ENCODE peak calls at places on chromosomes 3 and 15, in eight cellular contexts. W is suprapubic skin, N is adrenal gland, Z is testis, G is ovary, A is tibial nerve, S is esophagus squamous epithelium, E is uterus. H is an unnamed sample.

GRCh38 chr15:73176579-73176978 is 124.3 kb downstream of the NEO1 start:
- DNase-seq in E (no peak), S (no peak), N (no peak), W (no peak), Z (no peak), A (no peak), G (no peak), H (no peak)

GRCh38 chr15:52673734-52674133 is 5.5 kb downstream of the ATOSA start:
- DNase-seq in A (no peak), G (no peak), W (no peak), E (no peak), N (no peak), S (no peak), Z (no peak), H (no peak)

GRCh38 chr3:40718209-40718608 is 193.4 kb downstream of the ZNF621 start:
- DNase-seq in W (no peak), S (no peak), Z (no peak), E (no peak), G (no peak), A (no peak), N (no peak), H (peak; percentile 33)

GRCh38 chr3:48855681-48856447 is 8.2 kb upstream of the PRKAR2A start:
- DNase-seq in G (no peak), S (no peak), W (no peak), A (no peak), N (no peak), E (no peak), Z (no peak), H (peak; percentile 12)

GRCh38 chr3:184255291-184256039 is 5.9 kb downstream of the CAMK2N2 start:
- DNase-seq in A (no peak), W (no peak), S (no peak), G (no peak), N (no peak), E (no peak), Z (no peak), H (no peak)

GRCh38 chr3:123793425-123793824 is 90.7 kb downstream of the MYLK start:
- DNase-seq in G (no peak), Z (no peak), W (no peak), S (no peak), E (no peak), A (no peak), N (no peak), H (no peak)

GRCh38 chr3:16315623-16316022 is 50.6 kb downstream of the OXNAD1 start:
- DNase-seq in A (no peak), N (no peak), S (no peak), Z (no peak), E (no peak), G (no peak), W (no peak), H (no peak)

GRCh38 chr15:58793862-58794261 is 22.8 kb downstream of the MINDY2 start:
- DNase-seq in E (no peak), N (no peak), Z (no peak), W (no peak), A (no peak), S (no peak), G (no peak), H (no peak)

GRCh38 chr3:65439641-65440040 is 599.1 kb downstream of the MAGI1 start:
- DNase-seq in N (peak; percentile 51), G (peak; percentile 9), S (no peak), A (peak; percentile 39), E (peak; percentile 20), Z (peak; percentile 62), W (no peak), H (no peak)

GRCh38 chr3:127676921-127677351 is 4.2 kb downstream of the ABTB1 start:
- DNase-seq in W (peak; percentile 67), A (no peak), N (peak; percentile 9), G (no peak), E (peak; percentile 11), Z (no peak), S (no peak), H (peak; percentile 47)

GRCh38 chr3:46629571-46630517 is 17.5 kb downstream of the FAM240A start:
- DNase-seq in G (peak; percentile 81), S (no peak), A (peak; percentile 57), W (peak; percentile 88), E (peak; percentile 82), Z (peak; percentile 78), N (peak; percentile 73), H (peak; percentile 73)

GRCh38 chr3:41768363-41768762 is 193.5 kb downstream of the ULK4 start:
- DNase-seq in S (no peak), W (no peak), G (no peak), A (no peak), E (no peak), N (no peak), Z (no peak), H (no peak)

GRCh38 chr3:49872801-49873281 is 3.1 kb upstream of the CAMKV start:
- DNase-seq in Z (no peak), W (no peak), E (no peak), A (no peak), G (no peak), N (no peak), S (no peak), H (no peak)

GRCh38 chr15:87349181-87349580 is 907.4 kb downstream of the NTRK3 start:
- DNase-seq in A (no peak), N (no peak), Z (no peak), E (no peak), S (no peak), W (no peak), G (no peak), H (no peak)

GRCh38 chr3:146972726-146973125 is 367.6 kb upstream of the PLSCR5 start:
- DNase-seq in Z (no peak), E (no peak), N (no peak), S (no peak), A (no peak), G (no peak), W (no peak), H (no peak)

GRCh38 chr3:38829404-38829803 is 13.4 kb upstream of the SCN10A start:
- DNase-seq in N (no peak), G (no peak), A (peak; percentile 8), S (no peak), W (no peak), Z (no peak), E (peak; percentile 16), H (no peak)

GRCh38 chr3:153399636-153400035 is 237.6 kb downstream of the RAP2B start:
- DNase-seq in A (no peak), N (no peak), G (no peak), S (no peak), W (no peak), Z (no peak), E (no peak), H (no peak)

GRCh38 chr15:77546870-77547269 is 85.8 kb downstream of the LINGO1 start:
- DNase-seq in N (no peak), S (no peak), G (no peak), W (no peak), E (no peak), A (no peak), Z (no peak), H (no peak)

GRCh38 chr3:174440350-174440716 is 418.8 kb upstream of the NAALADL2 start:
- DNase-seq in N (no peak), A (peak; percentile 27), S (no peak), Z (peak; percentile 23), G (peak; percentile 45), E (peak; percentile 36), W (no peak), H (no peak)

GRCh38 chr3:122092460-122093165 is 37.5 kb downstream of the CD86 start:
- DNase-seq in Z (peak; percentile 28), W (no peak), E (no peak), A (peak; percentile 41), G (no peak), S (no peak), N (peak; percentile 70), H (no peak)

GRCh38 chr3:146498002-146498736 is 28.8 kb upstream of the PLSCR2 start:
- DNase-seq in A (no peak), N (no peak), W (no peak), G (no peak), Z (no peak), S (no peak), E (no peak), H (no peak)

GRCh38 chr15:40939909-40940801 is 11.0 kb downstream of the DLL4 start:
- DNase-seq in N (no peak), E (no peak), A (no peak), W (no peak), G (no peak), S (no peak), Z (no peak), H (no peak)

GRCh38 chr3:50205719-50206276 is 727 bp downstream of the SLC38A3 start:
- DNase-seq in N (no peak), E (no peak), S (no peak), W (no peak), G (no peak), Z (peak; percentile 51), A (no peak), H (no peak)

DNA sequence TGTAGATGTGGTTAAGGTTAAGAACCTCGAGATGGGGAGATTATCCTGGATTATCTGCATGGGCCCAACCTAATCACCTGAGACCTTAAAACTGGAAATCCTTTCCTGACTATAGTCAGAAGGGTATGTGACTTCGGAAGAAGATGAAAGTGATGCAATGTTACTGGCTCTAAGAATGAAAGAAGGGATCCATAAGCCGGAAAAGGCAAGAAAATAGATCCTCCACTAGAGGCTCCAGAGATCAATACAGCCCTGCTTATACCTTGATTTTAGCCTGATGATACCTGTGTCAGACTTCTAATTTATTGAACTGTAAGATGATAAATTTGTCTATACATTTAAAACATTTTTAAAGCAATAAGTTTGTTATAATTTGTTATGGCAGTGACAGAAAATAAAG is 21.5 kb upstream of the GASK1A start:
- DNase-seq in Z (no peak), S (no peak), A (no peak), E (no peak), N (no peak), G (no peak), W (no peak), H (no peak)
- TF ChIP-seq CTCF in Z (no peak), S (no peak), A (no peak), E (no peak), N (no peak), G (no peak), W (no peak), H (no peak)

DNA sequence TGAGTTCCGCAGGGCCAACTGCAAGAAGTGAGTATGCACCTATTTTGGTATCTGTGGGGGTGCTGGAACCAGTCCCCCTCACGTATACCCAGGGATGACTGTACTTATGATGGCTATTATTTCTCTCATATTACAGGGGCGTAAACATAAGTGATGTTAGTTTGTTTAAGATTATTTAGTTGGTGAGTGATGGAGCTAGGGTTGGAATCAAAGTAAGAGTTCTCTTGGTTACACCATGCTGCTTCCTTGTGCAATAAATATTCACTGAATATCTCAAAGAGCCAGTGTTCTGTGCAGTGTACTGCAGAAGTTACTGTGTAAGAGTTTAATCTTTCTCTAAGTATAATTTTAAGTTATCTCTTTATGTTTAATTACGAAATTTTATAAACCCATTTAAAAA is 12.8 kb upstream of the UTS2B start:
- DNase-seq in S (no peak), A (no peak), W (no peak), G (no peak), Z (no peak), E (no peak), N (no peak), H (no peak)
- H3K4me1 ChIP-seq in S (peaks cover 22% of the 10 kb centered on the region), A (peaks cover 44% of the 10 kb centered on the region), W (peaks cover 39% of the 10 kb centered on the region), G (peaks cover 19% of the 10 kb centered on the region), Z (no peaks in the 10 kb centered on the region), E (no peaks in the 10 kb centered on the region), N (peaks cover 69% of the 10 kb centered on the region), H (no peaks in the 10 kb centered on the region)

GRCh38 chr15:69158201-69158842 is 2.1 kb upstream of the GLCE start:
- DNase-seq in A (no peak), Z (no peak), E (no peak), S (no peak), N (no peak), G (no peak), W (no peak), H (no peak)
- TF ChIP-seq POLR2A in A (no peak), Z (no peak), E (no peak), S (no peak), N (no peak), G (no peak), W (no peak), H (no peak)

GRCh38 chr3:138049157-138049919 is 39.4 kb downstream of the CLDN18 start:
- DNase-seq in E (no peak), A (no peak), W (no peak), G (no peak), Z (no peak), S (no peak), N (no peak), H (no peak)
- TF ChIP-seq CTCF in E (no peak), A (no peak), W (no peak), G (no peak), Z (no peak), S (no peak), N (no peak), H (no peak)